ENCODE peak calls at places on chromosomes 11 and 22, in ten cellular contexts. One of them, this sample, is unnamed.

GRCh38 chr11:1422981-1423380 is 33.2 kb downstream of the BRSK2 start:
- DNase-seq in heart left ventricle: no peak
- DNase-seq in A549: no peak
- DNase-seq in AG04450: no peak
- DNase-seq in PC-9: no peak
- DNase-seq in brain microvascular endothelial cell: no peak
- DNase-seq in sigmoid colon: no peak
- DNase-seq in tibial nerve: no peak
- DNase-seq in left ventricle myocardium inferior: no peak
- DNase-seq in neural progenitor cell: no peak
- DNase-seq in this sample: no peak

GRCh38 chr11:72446929-72447753 is 12.8 kb upstream of the CLPB start:
- DNase-seq in A549: peak
- DNase-seq in heart left ventricle: no peak
- DNase-seq in PC-9: no peak
- DNase-seq in tibial nerve: no peak
- DNase-seq in brain microvascular endothelial cell: peak
- DNase-seq in left ventricle myocardium inferior: no peak
- DNase-seq in AG04450: peak
- DNase-seq in neural progenitor cell: peak
- DNase-seq in sigmoid colon: no peak
- DNase-seq in this sample: no peak

GRCh38 chr11:60389279-60389910 is 6.9 kb upstream of the MS4A14 start:
- DNase-seq in neural progenitor cell: no peak
- DNase-seq in sigmoid colon: no peak
- DNase-seq in AG04450: no peak
- DNase-seq in brain microvascular endothelial cell: no peak
- DNase-seq in left ventricle myocardium inferior: no peak
- DNase-seq in tibial nerve: no peak
- DNase-seq in PC-9: no peak
- DNase-seq in heart left ventricle: no peak
- DNase-seq in A549: no peak
- DNase-seq in this sample: no peak

GRCh38 chr22:20429254-20430100 is 8.1 kb downstream of the SCARF2 start:
- DNase-seq in heart left ventricle: peak
- DNase-seq in brain microvascular endothelial cell: no peak
- DNase-seq in PC-9: peak
- DNase-seq in tibial nerve: no peak
- DNase-seq in neural progenitor cell: peak
- DNase-seq in A549: no peak
- DNase-seq in AG04450: no peak
- DNase-seq in sigmoid colon: peak
- DNase-seq in left ventricle myocardium inferior: peak
- DNase-seq in this sample: peak

GRCh38 chr11:126333142-126333541 is 22.3 kb upstream of the ST3GAL4 start:
- DNase-seq in AG04450: no peak
- DNase-seq in neural progenitor cell: no peak
- DNase-seq in brain microvascular endothelial cell: no peak
- DNase-seq in tibial nerve: no peak
- DNase-seq in left ventricle myocardium inferior: no peak
- DNase-seq in sigmoid colon: no peak
- DNase-seq in heart left ventricle: no peak
- DNase-seq in PC-9: no peak
- DNase-seq in A549: no peak
- DNase-seq in this sample: no peak

GRCh38 chr11:8531312-8531711 is 62.7 kb downstream of the STK33 start:
- DNase-seq in neural progenitor cell: peak
- DNase-seq in A549: no peak
- DNase-seq in left ventricle myocardium inferior: peak
- DNase-seq in AG04450: no peak
- DNase-seq in sigmoid colon: no peak
- DNase-seq in brain microvascular endothelial cell: no peak
- DNase-seq in PC-9: no peak
- DNase-seq in tibial nerve: no peak
- DNase-seq in heart left ventricle: peak
- DNase-seq in this sample: no peak

GRCh38 chr11:117473692-117474091 is 146.0 kb downstream of the CEP164 start:
- DNase-seq in PC-9: no peak
- DNase-seq in heart left ventricle: no peak
- DNase-seq in AG04450: no peak
- DNase-seq in sigmoid colon: no peak
- DNase-seq in tibial nerve: no peak
- DNase-seq in neural progenitor cell: no peak
- DNase-seq in brain microvascular endothelial cell: no peak
- DNase-seq in left ventricle myocardium inferior: no peak
- DNase-seq in A549: no peak
- DNase-seq in this sample: no peak

GRCh38 chr11:84890706-84891105 is 736.4 kb downstream of the DLG2 start:
- DNase-seq in sigmoid colon: no peak
- DNase-seq in tibial nerve: no peak
- DNase-seq in neural progenitor cell: peak
- DNase-seq in A549: no peak
- DNase-seq in left ventricle myocardium inferior: no peak
- DNase-seq in AG04450: no peak
- DNase-seq in brain microvascular endothelial cell: peak
- DNase-seq in heart left ventricle: peak
- DNase-seq in PC-9: no peak
- DNase-seq in this sample: no peak

GRCh38 chr11:114296190-114296978 is at the start of gene NNMT:
- DNase-seq in neural progenitor cell: no peak
- DNase-seq in PC-9: no peak
- DNase-seq in heart left ventricle: peak
- DNase-seq in A549: peak
- DNase-seq in AG04450: peak
- DNase-seq in tibial nerve: peak
- DNase-seq in left ventricle myocardium inferior: peak
- DNase-seq in sigmoid colon: peak
- DNase-seq in brain microvascular endothelial cell: peak
- DNase-seq in this sample: no peak

GRCh38 chr11:132028380-132029240 is 658.2 kb downstream of the NTM start:
- DNase-seq in tibial nerve: no peak
- DNase-seq in brain microvascular endothelial cell: no peak
- DNase-seq in PC-9: no peak
- DNase-seq in left ventricle myocardium inferior: peak
- DNase-seq in neural progenitor cell: peak
- DNase-seq in A549: peak
- DNase-seq in AG04450: no peak
- DNase-seq in sigmoid colon: no peak
- DNase-seq in heart left ventricle: peak
- DNase-seq in this sample: no peak

GRCh38 chr22:26828311-26828710 is 170.9 kb downstream of the MIAT start:
- DNase-seq in sigmoid colon: no peak
- DNase-seq in neural progenitor cell: no peak
- DNase-seq in heart left ventricle: no peak
- DNase-seq in A549: no peak
- DNase-seq in PC-9: no peak
- DNase-seq in AG04450: no peak
- DNase-seq in tibial nerve: no peak
- DNase-seq in brain microvascular endothelial cell: no peak
- DNase-seq in left ventricle myocardium inferior: no peak
- DNase-seq in this sample: no peak

GRCh38 chr11:111819161-111820058 is 52.0 kb downstream of the ALG9 start:
- DNase-seq in AG04450: peak
- DNase-seq in left ventricle myocardium inferior: no peak
- DNase-seq in neural progenitor cell: no peak
- DNase-seq in PC-9: no peak
- DNase-seq in heart left ventricle: peak
- DNase-seq in brain microvascular endothelial cell: peak
- DNase-seq in tibial nerve: no peak
- DNase-seq in sigmoid colon: no peak
- DNase-seq in A549: no peak
- DNase-seq in this sample: peak
- TF ChIP-seq CTCF in AG04450: no peak
- TF ChIP-seq CTCF in left ventricle myocardium inferior: no peak
- TF ChIP-seq CTCF in neural progenitor cell: no peak
- TF ChIP-seq CTCF in PC-9: no peak
- TF ChIP-seq CTCF in heart left ventricle: no peak
- TF ChIP-seq CTCF in brain microvascular endothelial cell: no peak
- TF ChIP-seq CTCF in tibial nerve: no peak
- TF ChIP-seq CTCF in sigmoid colon: no peak
- TF ChIP-seq CTCF in A549: no peak
- TF ChIP-seq CTCF in this sample: no peak

GRCh38 chr11:2888266-2888968 is 2.8 kb upstream of the CDKN1C start:
- DNase-seq in neural progenitor cell: peak
- DNase-seq in PC-9: peak
- DNase-seq in A549: peak
- DNase-seq in tibial nerve: peak
- DNase-seq in heart left ventricle: peak
- DNase-seq in left ventricle myocardium inferior: peak
- DNase-seq in brain microvascular endothelial cell: peak
- DNase-seq in AG04450: peak
- DNase-seq in sigmoid colon: peak
- DNase-seq in this sample: peak
- H3K27ac ChIP-seq in neural progenitor cell: no peak
- H3K27ac ChIP-seq in PC-9: no peak
- H3K27ac ChIP-seq in A549: no peak
- H3K27ac ChIP-seq in tibial nerve: no peak
- H3K27ac ChIP-seq in heart left ventricle: no peak
- H3K27ac ChIP-seq in left ventricle myocardium inferior: peak
- H3K27ac ChIP-seq in brain microvascular endothelial cell: no peak
- H3K27ac ChIP-seq in AG04450: no peak
- H3K27ac ChIP-seq in sigmoid colon: peak
- H3K27ac ChIP-seq in this sample: no peak

GRCh38 chr22:22022255-22022840 is 39.8 kb upstream of the TOP3B start:
- DNase-seq in neural progenitor cell: no peak
- DNase-seq in AG04450: no peak
- DNase-seq in heart left ventricle: no peak
- DNase-seq in left ventricle myocardium inferior: no peak
- DNase-seq in A549: no peak
- DNase-seq in sigmoid colon: no peak
- DNase-seq in tibial nerve: no peak
- DNase-seq in PC-9: no peak
- DNase-seq in brain microvascular endothelial cell: no peak
- DNase-seq in this sample: no peak
- TF ChIP-seq CTCF in neural progenitor cell: no peak
- TF ChIP-seq CTCF in AG04450: no peak
- TF ChIP-seq CTCF in heart left ventricle: no peak
- TF ChIP-seq CTCF in left ventricle myocardium inferior: no peak
- TF ChIP-seq CTCF in A549: no peak
- TF ChIP-seq CTCF in sigmoid colon: no peak
- TF ChIP-seq CTCF in tibial nerve: no peak
- TF ChIP-seq CTCF in PC-9: no peak
- TF ChIP-seq CTCF in brain microvascular endothelial cell: no peak
- TF ChIP-seq CTCF in this sample: no peak

DNA sequence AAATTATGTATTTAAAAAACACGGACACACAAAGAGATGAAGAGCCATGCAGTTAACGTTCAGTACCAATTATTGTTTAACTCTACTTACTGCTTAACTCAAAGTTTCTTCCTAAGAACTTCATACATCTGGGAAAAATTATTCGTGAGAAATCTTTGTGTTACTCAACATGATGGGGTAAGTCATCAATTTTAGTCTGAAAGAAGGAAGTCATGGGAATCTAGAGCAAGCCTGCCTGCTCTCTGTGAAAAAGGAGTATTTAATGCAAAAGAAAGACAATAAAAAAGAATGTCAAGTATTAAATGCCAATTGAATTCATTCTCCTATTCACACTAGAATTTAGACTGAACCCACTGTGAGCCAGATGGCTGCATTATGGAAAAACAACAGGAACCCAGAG is 16.0 kb downstream of the TMEM123 start:
- DNase-seq in neural progenitor cell: no peak
- DNase-seq in heart left ventricle: no peak
- DNase-seq in left ventricle myocardium inferior: no peak
- DNase-seq in tibial nerve: no peak
- DNase-seq in PC-9: no peak
- DNase-seq in AG04450: no peak
- DNase-seq in sigmoid colon: no peak
- DNase-seq in A549: no peak
- DNase-seq in brain microvascular endothelial cell: no peak
- DNase-seq in this sample: no peak
- H3K27ac ChIP-seq in neural progenitor cell: no peak
- H3K27ac ChIP-seq in heart left ventricle: no peak
- H3K27ac ChIP-seq in left ventricle myocardium inferior: no peak
- H3K27ac ChIP-seq in tibial nerve: no peak
- H3K27ac ChIP-seq in PC-9: no peak
- H3K27ac ChIP-seq in AG04450: no peak
- H3K27ac ChIP-seq in sigmoid colon: no peak
- H3K27ac ChIP-seq in A549: no peak
- H3K27ac ChIP-seq in brain microvascular endothelial cell: no peak
- H3K27ac ChIP-seq in this sample: no peak

This sample was measured in pancreas.